ENCODE peak calls at places on chromosomes 2 and 18, in seven cellular contexts. Z is kidney epithelial cell; T is ovary; R is stimulated activated CD4-positive, alpha-beta T cell treated with anti-CD3 and anti-CD28 coated beads, Interleukin-15, amount 100 ng/mL, for 24 hours; P is fibroblast of lung; D is activated gamma-delta T cell treated with Interleukin-2 at 50 U/mL for 16 hours; L is CD4-positive, CD25-positive, alpha-beta regulatory T cell. H is an unnamed sample.

GRCh38 chr2:162750033-162750432 is 88.5 kb downstream of the KCNH7 start:
- DNase-seq in T (no peak), D (no peak), L (no peak), P (no peak), Z (no peak), R (no peak), H (no peak)

GRCh38 chr2:201256001-201256544 is 4.3 kb upstream of the CASP8 start:
- DNase-seq in P (peak), T (no peak), Z (no peak), L (no peak), R (no peak), D (no peak), H (no peak)

GRCh38 chr2:235961711-235962110 is 206.5 kb downstream of the GBX2 start:
- DNase-seq in R (no peak), L (no peak), Z (no peak), P (no peak), T (no peak), D (no peak), H (no peak)

GRCh38 chr2:169221745-169222369 is 140.5 kb downstream of the LRP2 start:
- DNase-seq in D (no peak), Z (no peak), P (peak), R (no peak), L (no peak), T (no peak), H (peak)

GRCh38 chr2:9753665-9754531 is 89.4 kb upstream of the TAF1B start:
- DNase-seq in D (peak), P (no peak), Z (no peak), R (peak), L (peak), T (no peak), H (no peak)

GRCh38 chr2:136243638-136244557 is 125.9 kb upstream of the CXCR4 start:
- DNase-seq in D (no peak), L (no peak), Z (no peak), R (no peak), T (no peak), P (no peak), H (no peak)

GRCh38 chr18:29154758-29155725 is 978.1 kb upstream of the CDH2 start:
- DNase-seq in D (no peak), L (no peak), P (peak), T (no peak), R (no peak), Z (peak), H (no peak)

GRCh38 chr18:54848121-54848520 is 19.8 kb downstream of the RAB27B start:
- DNase-seq in P (no peak), Z (no peak), L (no peak), R (no peak), T (no peak), D (no peak), H (no peak)

GRCh38 chr18:62420151-62420512 is 95.0 kb downstream of the TNFRSF11A start:
- DNase-seq in D (no peak), L (no peak), Z (no peak), P (peak), T (no peak), R (peak), H (no peak)

GRCh38 chr2:62084823-62085222 is 111.1 kb upstream of the B3GNT2 start:
- DNase-seq in R (no peak), T (no peak), P (no peak), L (no peak), D (no peak), Z (no peak), H (no peak)

GRCh38 chr2:45833968-45834344 is 182.5 kb downstream of the PRKCE start:
- DNase-seq in P (no peak), R (no peak), Z (no peak), D (no peak), T (no peak), L (no peak), H (no peak)

GRCh38 chr18:6504605-6505510 is 90.1 kb upstream of the L3MBTL4 start:
- DNase-seq in D (no peak), Z (no peak), T (no peak), R (no peak), L (no peak), P (no peak), H (no peak)

GRCh38 chr2:215851091-215851490 is 162.3 kb downstream of the MREG start:
- DNase-seq in P (peak), R (no peak), L (no peak), Z (no peak), D (no peak), T (no peak), H (no peak)

GRCh38 chr18:79915161-79916127 is 36.0 kb downstream of the SLC66A2 start:
- DNase-seq in R (no peak), D (no peak), L (no peak), T (no peak), Z (no peak), P (no peak), H (peak)

GRCh38 chr18:3481696-3482210 is 31.8 kb downstream of the TGIF1 start:
- DNase-seq in D (peak), T (no peak), L (peak), R (peak), P (peak), Z (no peak), H (peak)

GRCh38 chr2:42847596-42848151 is 55.3 kb upstream of the HAAO start:
- DNase-seq in P (no peak), T (no peak), D (no peak), Z (no peak), L (no peak), R (no peak), H (no peak)

GRCh38 chr2:19256239-19256638 is 102.2 kb downstream of the OSR1 start:
- DNase-seq in P (peak), L (no peak), T (no peak), D (no peak), Z (peak), R (no peak), H (no peak)

GRCh38 chr18:27599202-27599829 is 414.2 kb upstream of the CHST9 start:
- DNase-seq in T (no peak), D (peak), Z (peak), L (peak), P (peak), R (peak), H (peak)

GRCh38 chr2:131120815-131121317 is 15.7 kb downstream of the PLEKHB2 start:
- DNase-seq in T (no peak), L (no peak), D (no peak), Z (no peak), P (no peak), R (no peak), H (no peak)

GRCh38 chr2:150591901-150592300 is 104.4 kb upstream of the RND3 start:
- DNase-seq in Z (no peak), T (no peak), L (no peak), R (no peak), D (no peak), P (peak), H (no peak)

GRCh38 chr2:64745562-64745961 is 91.8 kb upstream of the SERTAD2 start:
- DNase-seq in L (no peak), R (no peak), T (no peak), D (no peak), Z (no peak), P (no peak), H (no peak)

GRCh38 chr2:8551622-8552074 is 130.2 kb upstream of the ID2 start:
- DNase-seq in T (peak), Z (no peak), P (no peak), R (no peak), L (no peak), D (no peak), H (no peak)

GRCh38 chr2:18074476-18074875 is 196.0 kb downstream of the KCNS3 start:
- DNase-seq in T (no peak), P (no peak), Z (no peak), D (no peak), R (no peak), L (no peak), H (no peak)

GRCh38 chr18:51498085-51498855 is 300.8 kb upstream of the MEX3C start:
- DNase-seq in R (no peak), P (no peak), Z (no peak), D (no peak), T (no peak), L (no peak), H (no peak)

GRCh38 chr2:36839976-36840617 is 126.2 kb downstream of the STRN start:
- DNase-seq in Z (no peak), R (no peak), D (no peak), T (no peak), L (no peak), P (no peak), H (no peak)

GRCh38 chr2:239731422-239731821 is 293.7 kb downstream of the NDUFA10 start:
- DNase-seq in P (no peak), R (no peak), D (no peak), T (no peak), Z (no peak), L (no peak), H (peak)

GRCh38 chr2:27152796-27153464 is 4.1 kb downstream of the TCF23 start:
- DNase-seq in R (no peak), Z (no peak), D (no peak), T (peak), L (no peak), P (no peak), H (no peak)

GRCh38 chr2:32910883-32911598 is 35.7 kb upstream of the LTBP1 start:
- DNase-seq in R (no peak), T (no peak), L (no peak), Z (no peak), D (no peak), P (no peak), H (no peak)

GRCh38 chr2:27807476-27807875 is 36.0 kb downstream of the MRPL33 start:
- DNase-seq in D (no peak), T (peak), Z (no peak), R (peak), L (peak), P (peak), H (peak)

GRCh38 chr2:157897106-157897971 is 21.2 kb upstream of the ACVR1 start:
- DNase-seq in D (peak), P (no peak), L (peak), R (peak), Z (no peak), T (no peak), H (no peak)

GRCh38 chr2:10770956-10771750 is 41.4 kb downstream of the PDIA6 start:
- DNase-seq in D (no peak), Z (no peak), P (no peak), L (no peak), T (no peak), R (no peak), H (no peak)

GRCh38 chr2:133780099-133780996 is 212.1 kb upstream of the NCKAP5 start:
- DNase-seq in T (no peak), P (peak), D (no peak), R (peak), L (peak), Z (peak), H (peak)

GRCh38 chr2:164479460-164479859 is 141.8 kb downstream of the GRB14 start:
- DNase-seq in P (peak), T (peak), L (no peak), R (no peak), Z (no peak), D (no peak), H (peak)

GRCh38 chr2:191677091-191677645 is 768 bp upstream of the NABP1 start:
- DNase-seq in P (peak), D (peak), L (peak), Z (peak), T (no peak), R (peak), H (peak)

GRCh38 chr18:76434452-76434851 is 60.6 kb downstream of the ZNF516 start:
- DNase-seq in D (no peak), R (no peak), T (no peak), P (no peak), L (no peak), Z (no peak), H (no peak)

GRCh38 chr2:156399950-156400703 is 36.1 kb upstream of the GPD2 start:
- DNase-seq in Z (no peak), L (peak), D (no peak), T (peak), R (peak), P (peak), H (peak)

GRCh38 chr2:24273598-24273997 is 86.7 kb downstream of the ITSN2 start:
- DNase-seq in R (no peak), Z (no peak), T (no peak), D (no peak), P (no peak), L (no peak), H (no peak)

H was measured in iPS-NIHi11.